ENCODE peak calls at places on chromosome 17, in seven cellular contexts. B, R, S, I, N, L and D are unnamed samples.

GRCh38 chr17:44967026-44967906 is 837 bp downstream of the C1QL1 start:
- DNase-seq in S (no peak), I (no peak), N (no peak), L (no peak), R (no peak), B (no peak), D (no peak)

GRCh38 chr17:6471531-6472465 is 27.5 kb downstream of the PIMREG start:
- DNase-seq in B (no peak), I (no peak), R (no peak), N (no peak), L (no peak), S (no peak), D (no peak)

GRCh38 chr17:67532326-67532871 is 155.3 kb downstream of the PITPNC1 start:
- DNase-seq in B (no peak), L (no peak), S (peak; percentile 73), R (no peak), N (no peak), I (no peak), D (no peak)

GRCh38 chr17:1267471-1267947 is 2.7 kb upstream of the BHLHA9 start:
- DNase-seq in L (no peak), I (peak; percentile 50), R (no peak), B (no peak), N (no peak), S (peak; percentile 35), D (peak; percentile 35)

GRCh38 chr17:12047977-12048376 is 27.3 kb downstream of the MAP2K4 start:
- DNase-seq in I (no peak), S (no peak), L (no peak), N (no peak), B (no peak), R (no peak), D (no peak)

GRCh38 chr17:66405836-66406679 is 103.6 kb downstream of the PRKCA start:
- DNase-seq in B (no peak), R (no peak), L (no peak), N (no peak), I (no peak), S (peak; percentile 44), D (no peak)

GRCh38 chr17:17507465-17508011 is 11.3 kb upstream of the RASD1 start:
- DNase-seq in I (peak; percentile 17), L (no peak), R (peak; percentile 15), S (peak; percentile 36), N (no peak), B (no peak), D (no peak)

GRCh38 chr17:61294777-61295176 is 104.9 kb upstream of the TBX2 start:
- DNase-seq in N (no peak), R (no peak), B (no peak), S (no peak), L (peak; percentile 26), I (no peak), D (no peak)

GRCh38 chr17:11980813-11981212 is 16.5 kb downstream of the ZNF18 start:
- DNase-seq in N (no peak), R (no peak), L (no peak), S (no peak), I (no peak), B (no peak), D (no peak)

GRCh38 chr17:76262732-76263344 is 2.3 kb upstream of the UBALD2 start:
- DNase-seq in R (no peak), L (no peak), B (no peak), I (no peak), N (no peak), S (peak; percentile 88), D (peak; percentile 80)

GRCh38 chr17:81551458-81552243 is 502 bp downstream of the FAAP100 start:
- DNase-seq in L (no peak), S (peak; percentile 53), I (peak; percentile 43), N (no peak), B (no peak), R (peak; percentile 62), D (no peak)

GRCh38 chr17:80717661-80718060 is 173.0 kb downstream of the RPTOR start:
- DNase-seq in S (no peak), N (no peak), R (no peak), B (no peak), I (no peak), L (no peak), D (no peak)

GRCh38 chr17:31053076-31053475 is 41.7 kb upstream of the NF1 start:
- DNase-seq in L (no peak), S (no peak), I (no peak), B (no peak), R (no peak), N (no peak), D (no peak)

GRCh38 chr17:78343433-78344201 is 16.3 kb downstream of the SOCS3 start:
- DNase-seq in B (no peak), I (peak; percentile 52), S (no peak), N (no peak), R (no peak), L (no peak), D (peak; percentile 50)

GRCh38 chr17:4948997-4949320 is 629 bp upstream of the PFN1 start:
- DNase-seq in B (no peak), N (peak; percentile 67), R (peak; percentile 78), I (peak; percentile 87), S (peak; percentile 82), L (peak; percentile 87), D (peak; percentile 83)

GRCh38 chr17:45426561-45426960 is 6.1 kb downstream of the ARHGAP27 start:
- DNase-seq in N (no peak), R (no peak), L (no peak), S (no peak), I (no peak), B (no peak), D (no peak)

GRCh38 chr17:17729620-17730249 is 48.5 kb downstream of the RAI1 start:
- DNase-seq in N (no peak), S (peak; percentile 66), R (no peak), L (no peak), I (no peak), B (no peak), D (peak; percentile 53)

GRCh38 chr17:50363217-50364060 is 9.5 kb downstream of the MRPL27 start:
- DNase-seq in S (no peak), N (peak; percentile 65), L (no peak), I (no peak), R (no peak), B (no peak), D (no peak)

GRCh38 chr17:29867643-29868181 is 62.3 kb downstream of the SSH2 start:
- DNase-seq in S (no peak), L (no peak), B (no peak), R (no peak), I (no peak), N (no peak), D (no peak)

GRCh38 chr17:38663125-38663751 is 11.5 kb downstream of the EPOP start:
- DNase-seq in L (peak; percentile 77), S (peak; percentile 84), B (no peak), N (peak; percentile 79), I (peak; percentile 47), R (peak; percentile 88), D (peak; percentile 76)

GRCh38 chr17:46783031-46783593 is 35.4 kb downstream of the WNT3 start:
- DNase-seq in R (no peak), I (no peak), B (no peak), S (peak; percentile 64), L (no peak), N (no peak), D (peak; percentile 76)

GRCh38 chr17:47959825-47960655 is 2.4 kb upstream of the PRR15L start:
- DNase-seq in S (peak; percentile 81), B (no peak), N (no peak), R (no peak), L (no peak), I (no peak), D (peak; percentile 78)

GRCh38 chr17:310111-311010 is 42.2 kb downstream of the RPH3AL start:
- DNase-seq in L (no peak), B (no peak), R (peak; percentile 6), S (peak; percentile 5), I (no peak), N (no peak), D (no peak)

GRCh38 chr17:3924421-3925350 is 8.4 kb upstream of the P2RX1 start:
- DNase-seq in S (no peak), I (no peak), R (peak; percentile 75), L (no peak), N (peak; percentile 51), B (no peak), D (no peak)

GRCh38 chr17:61770752-61771533 is 92.4 kb downstream of the BRIP1 start:
- DNase-seq in S (no peak), L (no peak), N (no peak), I (no peak), B (no peak), R (no peak), D (no peak)

GRCh38 chr17:81652901-81653771 is 3.2 kb downstream of the PDE6G start:
- DNase-seq in R (no peak), S (no peak), I (no peak), B (no peak), N (no peak), L (no peak), D (no peak)

GRCh38 chr17:62965649-62966425 is at the start of gene TANC2:
- DNase-seq in S (peak; percentile 89), I (peak; percentile 88), B (peak; percentile 82), R (peak; percentile 75), N (peak; percentile 62), L (peak; percentile 48), D (peak; percentile 78)

GRCh38 chr17:81420769-81421462 is 25.7 kb downstream of the BAHCC1 start:
- DNase-seq in I (peak; percentile 77), L (no peak), S (peak; percentile 73), R (no peak), N (no peak), B (peak; percentile 43), D (peak; percentile 82)